ENCODE peak calls at places on chromosomes 1 and 21, in six cellular contexts. I is suprapubic skin, G is stomach, M is upper lobe of left lung, R is A549, S is ovary. P is an unnamed sample.
A peak's percentile ranks its signal among the peaks of the same experiment; 100 is the strongest.

GRCh38 chr21:27648560-27648959 is 681.7 kb upstream of the ADAMTS5 start:
- DNase-seq in I (no peak), G (no peak), M (no peak), R (no peak), S (no peak), P (no peak)

GRCh38 chr1:117758444-117759316 is 152.8 kb downstream of the TENT5C start:
- DNase-seq in I (peak; percentile 71), G (peak; percentile 82), M (peak; percentile 75), R (peak; percentile 67), S (peak; percentile 70), P (peak; percentile 66)

GRCh38 chr1:236685917-236686814 is at the start of gene ACTN2:
- DNase-seq in I (peak; percentile 61), G (peak; percentile 55), M (peak; percentile 94), R (peak; percentile 7), S (peak; percentile 66), P (no peak)

GRCh38 chr1:58233753-58234152 is 312.8 kb downstream of the OMA1 start:
- DNase-seq in I (no peak), G (no peak), M (no peak), R (no peak), S (no peak), P (no peak)

GRCh38 chr1:29825941-29826415 is 589.7 kb downstream of the PTPRU start:
- DNase-seq in I (no peak), G (peak; percentile 21), M (no peak), R (no peak), S (no peak), P (no peak)

GRCh38 chr1:64733576-64734288 is 11.1 kb upstream of the RAVER2 start:
- DNase-seq in I (no peak), G (no peak), M (no peak), R (no peak), S (no peak), P (no peak)

GRCh38 chr1:226308166-226308722 is 720 bp downstream of the LIN9 start:
- DNase-seq in I (peak; percentile 67), G (peak; percentile 29), M (no peak), R (peak; percentile 33), S (peak; percentile 36), P (no peak)

GRCh38 chr1:235500971-235501540 is 3.2 kb downstream of the B3GALNT2 start:
- DNase-seq in I (no peak), G (no peak), M (no peak), R (no peak), S (no peak), P (no peak)

GRCh38 chr1:9385801-9386573 is 93.3 kb downstream of the SPSB1 start:
- DNase-seq in I (no peak), G (no peak), M (no peak), R (no peak), S (no peak), P (no peak)

GRCh38 chr21:40208206-40208950 is 341.1 kb downstream of the PCP4 start:
- DNase-seq in I (no peak), G (no peak), M (no peak), R (no peak), S (no peak), P (no peak)

GRCh38 chr1:235015291-235015990 is 113.2 kb downstream of the TOMM20 start:
- DNase-seq in I (peak; percentile 48), G (no peak), M (no peak), R (no peak), S (no peak), P (no peak)

GRCh38 chr21:31236528-31236927 is 107.5 kb downstream of the TIAM1 start:
- DNase-seq in I (no peak), G (no peak), M (no peak), R (no peak), S (no peak), P (no peak)

GRCh38 chr21:31234936-31235335 is 109.1 kb downstream of the TIAM1 start:
- DNase-seq in I (no peak), G (no peak), M (no peak), R (no peak), S (no peak), P (no peak)

GRCh38 chr21:31232344-31232743 is 111.7 kb downstream of the TIAM1 start:
- DNase-seq in I (no peak), G (no peak), M (no peak), R (no peak), S (no peak), P (no peak)

GRCh38 chr21:31233711-31234110 is 110.3 kb downstream of the TIAM1 start:
- DNase-seq in I (no peak), G (no peak), M (no peak), R (no peak), S (no peak), P (no peak)

DNA sequence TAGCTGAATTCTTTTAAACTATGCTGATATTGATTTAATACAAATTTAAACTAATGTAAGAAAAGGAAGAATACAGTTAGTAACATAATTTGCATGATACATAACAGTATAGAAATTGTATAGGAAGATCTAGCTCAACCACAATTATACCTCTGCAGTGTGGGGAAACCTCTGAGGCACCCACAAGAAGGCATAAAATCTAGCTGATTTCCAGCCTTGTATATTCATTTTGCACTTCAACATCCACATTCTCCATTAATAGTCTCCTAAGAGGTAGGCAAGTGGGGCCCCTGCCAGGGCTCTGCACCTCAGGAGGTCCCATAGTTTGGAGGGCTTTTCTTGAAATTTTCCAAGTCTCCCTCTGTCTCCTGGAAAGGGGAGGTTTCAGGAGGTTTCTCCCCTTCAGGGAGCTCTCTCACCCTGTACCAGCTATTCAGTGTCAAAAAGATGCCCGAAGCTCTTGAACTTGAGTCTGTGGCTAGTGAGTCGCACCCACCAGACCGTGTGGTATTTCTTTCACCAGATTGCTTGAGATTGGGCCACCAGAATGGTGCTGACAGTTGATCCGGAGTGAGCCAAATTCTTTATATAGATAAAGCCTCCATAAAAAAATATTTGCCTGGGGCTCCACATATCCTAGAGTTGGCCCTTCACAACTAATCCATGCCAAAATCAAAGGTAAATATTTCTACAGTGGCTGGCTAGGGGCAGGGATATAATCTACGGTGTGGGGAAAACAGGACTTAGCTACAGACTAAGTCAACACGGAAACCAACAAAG is 108.2 kb downstream of the TIAM1 start:
- DNase-seq in I (no peak), G (no peak), M (no peak), R (no peak), S (no peak), P (no peak)
- TF ChIP-seq EP300 in I (no peak), G (no peak), M (no peak), R (no peak), S (no peak), P (no peak)

GRCh38 chr1:154489863-154490262 is 12.2 kb upstream of the TDRD10 start:
- DNase-seq in I (no peak), G (no peak), M (no peak), R (no peak), S (no peak), P (no peak)

GRCh38 chr1:154492115-154492514 is 9.9 kb upstream of the TDRD10 start:
- DNase-seq in I (no peak), G (no peak), M (no peak), R (no peak), S (no peak), P (no peak)

GRCh38 chr1:154488942-154489341 is 13.1 kb upstream of the TDRD10 start:
- DNase-seq in I (no peak), G (peak; percentile 15), M (peak; percentile 75), R (no peak), S (no peak), P (no peak)

GRCh38 chr1:154493276-154493675 is 8.7 kb upstream of the TDRD10 start:
- DNase-seq in I (no peak), G (no peak), M (no peak), R (no peak), S (no peak), P (no peak)

GRCh38 chr1:154490327-154490726 is 11.7 kb upstream of the TDRD10 start:
- DNase-seq in I (no peak), G (no peak), M (no peak), R (no peak), S (no peak), P (no peak)
- TF ChIP-seq EP300 in I (no peak), G (no peak), M (peak; percentile 3), R (no peak), S (no peak), P (no peak)

GRCh38 chr1:91727763-91728162 is 158.2 kb downstream of the TGFBR3 start:
- DNase-seq in I (no peak), G (no peak), M (no peak), R (no peak), S (no peak), P (no peak)
- TF ChIP-seq EP300 in I (no peak), G (no peak), M (no peak), R (no peak), S (no peak), P (no peak)

DNA sequence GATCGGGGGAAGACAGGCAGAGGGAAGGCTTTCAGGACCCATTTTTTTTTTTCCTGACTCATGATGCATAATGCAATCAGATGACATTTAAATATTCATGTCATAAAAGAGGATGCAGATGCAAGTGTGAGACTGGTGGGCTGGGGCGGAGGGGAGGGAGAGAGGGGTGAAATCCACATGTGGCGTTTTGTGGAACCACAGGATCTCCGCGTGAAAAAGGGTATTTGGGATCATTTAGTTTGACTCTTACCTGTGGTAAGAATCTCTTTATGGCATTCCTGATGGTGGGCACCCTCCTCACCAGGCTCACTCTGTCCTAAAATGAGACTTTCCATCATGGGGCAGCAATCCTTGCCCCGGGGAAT is 249.3 kb upstream of the CSF3R start:
- DNase-seq in I (no peak), G (no peak), M (no peak), R (no peak), S (no peak), P (no peak)
- TF ChIP-seq EP300 in I (no peak), G (no peak), M (no peak), R (no peak), S (no peak), P (no peak)

GRCh38 chr1:146012703-146013565 is 8.6 kb downstream of the HJV start:
- DNase-seq in I (no peak), G (peak; percentile 39), M (no peak), R (peak; percentile 69), S (peak; percentile 36), P (peak; percentile 87)
- TF ChIP-seq EP300 in I (no peak), G (no peak), M (no peak), R (no peak), S (no peak), P (peak; percentile 75)